ENCODE peak calls at places on chromosome 18, in five cellular contexts. B is GM23248, D is fibroblast of lung, S is suprapubic skin, E is endothelial cell of umbilical vein. T is an unnamed sample. For H3K4me1 and H3K9me3, the result is how much of the 10 kb centered on the place peaks cover.

GRCh38 chr18:59822612-59823275 is 77.1 kb upstream of the PMAIP1 start:
- DNase-seq in B (peak), D (no peak), S (no peak), E (no peak), T (no peak)

GRCh38 chr18:2935438-2936192 is 77.3 kb downstream of the LPIN2 start:
- DNase-seq in B (peak), D (no peak), S (no peak), E (no peak), T (no peak)

GRCh38 chr18:50377061-50377798 is 2.4 kb downstream of the SKA1 start:
- DNase-seq in B (no peak), D (no peak), S (no peak), E (no peak), T (no peak)

GRCh38 chr18:5059540-5060032 is 137.5 kb downstream of the AKAIN1 start:
- DNase-seq in B (no peak), D (no peak), S (no peak), E (no peak), T (no peak)

GRCh38 chr18:58516514-58517285 is 112.2 kb downstream of the ALPK2 start:
- DNase-seq in B (no peak), D (no peak), S (no peak), E (no peak), T (no peak)

GRCh38 chr18:75104483-75104882 is 104.5 kb downstream of the PTGR3 start:
- DNase-seq in B (no peak), D (no peak), S (no peak), E (no peak), T (no peak)

GRCh38 chr18:2979027-2979570 is 33.8 kb downstream of the LPIN2 start:
- DNase-seq in B (peak), D (peak), S (no peak), E (peak), T (no peak)

GRCh38 chr18:70289351-70290330 is 796 bp downstream of the SOCS6 start:
- DNase-seq in B (peak), D (peak), S (no peak), E (peak), T (peak)

GRCh38 chr18:9147440-9148238 is 11.1 kb downstream of the ANKRD12 start:
- DNase-seq in B (peak), D (peak), S (no peak), E (peak), T (peak)

GRCh38 chr18:43279015-43279758 is 1.9 kb upstream of the SYT4 start:
- DNase-seq in B (peak), D (peak), S (no peak), E (no peak), T (no peak)

GRCh38 chr18:62450546-62451395 is 72.1 kb upstream of the ZCCHC2 start:
- DNase-seq in B (peak), D (peak), S (peak), E (peak), T (peak)

GRCh38 chr18:67608909-67609308 is 92.4 kb upstream of the DSEL start:
- DNase-seq in B (peak), D (peak), S (no peak), E (peak), T (no peak)

GRCh38 chr18:77127769-77128671 is 4.6 kb downstream of the MBP start:
- DNase-seq in B (peak), D (peak), S (peak), E (no peak), T (peak)

GRCh38 chr18:77123313-77124231 is 9.0 kb downstream of the MBP start:
- DNase-seq in B (no peak), D (no peak), S (no peak), E (no peak), T (no peak)

GRCh38 chr18:77119851-77120491 is 12.6 kb downstream of the MBP start:
- DNase-seq in B (no peak), D (no peak), S (no peak), E (no peak), T (no peak)

GRCh38 chr18:77129150-77129551 is 3.4 kb downstream of the MBP start:
- DNase-seq in B (peak), D (peak), S (no peak), E (no peak), T (peak)

DNA sequence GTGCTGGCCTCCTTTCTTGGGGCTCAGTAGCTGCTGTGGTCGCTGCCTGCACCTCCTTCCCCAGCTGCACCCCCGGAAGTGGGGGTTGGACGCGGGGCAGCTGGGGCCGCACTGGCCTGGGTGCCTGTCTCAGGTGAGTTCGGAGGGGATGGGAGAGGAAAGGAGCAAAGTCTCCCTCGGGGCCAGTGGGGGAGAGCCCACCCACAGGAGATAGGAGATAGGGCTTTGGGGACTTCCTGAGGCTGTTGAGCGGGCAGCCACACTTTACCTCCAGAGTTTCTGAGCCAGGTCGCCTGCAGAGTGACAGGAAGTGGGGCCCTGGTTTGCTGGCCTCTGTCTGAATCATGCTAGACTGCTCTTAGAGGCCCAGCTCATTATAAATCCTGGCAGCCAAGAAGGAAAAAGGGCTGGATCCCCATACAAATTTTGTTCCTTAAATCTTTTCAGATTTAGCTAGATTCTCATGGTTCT is 8.1 kb downstream of the MBP start:
- DNase-seq in B (peak), D (peak), S (no peak), E (no peak), T (peak)
- H3K4me1 ChIP-seq in B (under half), D (under half), S (half or more), E (under half), T (under half)

DNA sequence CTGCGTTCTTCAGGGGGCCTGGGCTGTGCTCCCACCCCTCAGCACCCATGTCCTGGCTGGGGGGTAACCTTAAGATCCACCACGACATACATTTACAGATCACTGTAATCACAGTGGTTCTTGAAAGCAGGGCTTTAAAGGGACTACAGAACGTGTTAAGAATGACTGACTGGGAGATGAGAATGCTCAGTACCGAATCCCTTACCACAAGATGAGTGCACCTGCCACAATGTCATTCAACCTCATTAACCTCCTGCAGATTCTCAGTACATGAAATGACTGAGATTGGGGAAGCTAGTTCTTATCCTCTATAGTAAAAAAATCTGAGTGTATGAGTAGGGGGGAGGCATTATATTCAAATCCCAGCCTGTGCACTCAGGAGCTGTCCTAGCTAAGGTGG is 10.5 kb upstream of the PIEZO2 start:
- DNase-seq in B (no peak), D (no peak), S (no peak), E (no peak), T (no peak)
- H3K4me3 ChIP-seq in B (no peak), D (no peak), S (no peak), E (no peak), T (no peak)

GRCh38 chr18:14104906-14105748 is 27.1 kb downstream of the ZNF519 start:
- DNase-seq in B (no peak), D (peak), S (no peak), E (no peak), T (no peak)
- H3K9me3 ChIP-seq in B (under half), D (under half), S (under half), E (under half), T (under half)

GRCh38 chr18:48827321-48828200 is 123.2 kb downstream of the SMAD7 start:
- DNase-seq in B (peak), D (peak), S (no peak), E (peak), T (no peak)
- H3K4me1 ChIP-seq in B (half or more), D (under half), S (under half), E (under half), T (under half)

DNA sequence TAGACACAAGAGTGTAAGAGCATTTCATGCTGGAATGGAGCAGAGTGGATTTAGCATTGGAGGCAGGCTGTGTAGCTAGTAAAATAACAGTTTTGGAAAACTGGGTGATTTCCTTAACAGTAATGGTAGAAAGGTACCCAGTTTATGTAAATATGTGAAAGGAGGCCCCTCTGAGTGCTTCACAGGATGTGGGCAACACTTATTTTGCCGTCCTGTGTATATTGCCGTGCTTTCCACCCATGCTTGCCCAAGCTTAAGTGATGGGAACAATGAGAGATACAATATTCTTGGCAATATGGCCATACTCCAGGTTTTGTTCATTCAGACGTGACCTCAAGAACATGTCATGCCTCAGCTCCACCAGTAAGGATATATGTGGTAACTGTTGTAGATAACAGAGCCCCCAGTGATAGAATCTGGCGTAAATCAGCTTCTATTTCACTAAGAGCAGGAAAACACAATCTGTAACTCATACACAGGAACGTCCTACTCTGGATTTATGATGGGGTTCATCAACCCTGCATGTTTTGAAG is 318.7 kb downstream of the PTPRM start:
- DNase-seq in B (no peak), D (peak), S (no peak), E (no peak), T (no peak)
- H3K4me3 ChIP-seq in B (no peak), D (no peak), S (no peak), E (no peak), T (no peak)